ENCODE peak calls at places on chromosome 19, in ten cellular contexts. H, M, F, D, C, U, W, Z, X and N are unnamed samples.

GRCh38 chr19:9936151-9937000 is at the start of gene OLFM2:
- DNase-seq in H (no peak), M (no peak), F (no peak), D (no peak), C (no peak), U (no peak), W (no peak), Z (no peak), X (no peak), N (no peak)

GRCh38 chr19:10830370-10830769 is 5.6 kb downstream of the TMED1 start:
- DNase-seq in H (no peak), M (no peak), F (no peak), D (no peak), C (no peak), U (no peak), W (no peak), Z (no peak), X (no peak), N (no peak)

GRCh38 chr19:5492813-5493409 is 37.7 kb downstream of the ZNRF4 start:
- DNase-seq in H (no peak), M (no peak), F (no peak), D (no peak), C (no peak), U (no peak), W (no peak), Z (no peak), X (no peak), N (no peak)

GRCh38 chr19:14073232-14073924 is 792 bp downstream of the MISP3 start:
- DNase-seq in H (peak), M (peak), F (peak), D (peak), C (peak), U (peak), W (no peak), Z (no peak), X (peak), N (no peak)

GRCh38 chr19:18414504-18415176 is 4.6 kb upstream of the SSBP4 start:
- DNase-seq in H (peak), M (no peak), F (peak), D (peak), C (no peak), U (no peak), W (no peak), Z (no peak), X (peak), N (no peak)

GRCh38 chr19:35868172-35868822 is at the start of gene APLP1:
- DNase-seq in H (peak), M (peak), F (peak), D (peak), C (peak), U (no peak), W (no peak), Z (no peak), X (peak), N (no peak)

GRCh38 chr19:3821857-3822364 is 35.7 kb upstream of the MATK start:
- DNase-seq in H (peak), M (peak), F (no peak), D (peak), C (peak), U (no peak), W (no peak), Z (no peak), X (peak), N (no peak)

GRCh38 chr19:19578241-19578640 is 40.2 kb downstream of the CILP2 start:
- DNase-seq in H (no peak), M (no peak), F (no peak), D (no peak), C (no peak), U (no peak), W (no peak), Z (no peak), X (no peak), N (no peak)

GRCh38 chr19:49362048-49362925 is at the start of gene TEAD2:
- DNase-seq in H (peak), M (no peak), F (peak), D (no peak), C (peak), U (no peak), W (no peak), Z (no peak), X (peak), N (no peak)

GRCh38 chr19:49591731-49592485 is 926 bp downstream of the PRR12 start:
- DNase-seq in H (peak), M (peak), F (no peak), D (peak), C (peak), U (no peak), W (no peak), Z (no peak), X (peak), N (no peak)

GRCh38 chr19:17234911-17235617 is 9.0 kb downstream of the OCEL1 start:
- DNase-seq in H (peak), M (peak), F (no peak), D (no peak), C (no peak), U (no peak), W (no peak), Z (no peak), X (peak), N (no peak)

GRCh38 chr19:49114630-49115363 is 627 bp downstream of the LIN7B start:
- DNase-seq in H (peak), M (no peak), F (peak), D (peak), C (peak), U (no peak), W (no peak), Z (no peak), X (peak), N (no peak)

GRCh38 chr19:14116918-14117578 is 514 bp downstream of the PRKACA start:
- DNase-seq in H (no peak), M (no peak), F (peak), D (no peak), C (peak), U (no peak), W (no peak), Z (no peak), X (no peak), N (no peak)

GRCh38 chr19:42468273-42468796 is 25.6 kb upstream of the CXCL17 start:
- DNase-seq in H (peak), M (no peak), F (no peak), D (no peak), C (no peak), U (peak), W (no peak), Z (peak), X (peak), N (no peak)

GRCh38 chr19:7682175-7682855 is 1.7 kb downstream of the TRAPPC5 start:
- DNase-seq in H (no peak), M (no peak), F (no peak), D (no peak), C (no peak), U (no peak), W (no peak), Z (no peak), X (no peak), N (no peak)

GRCh38 chr19:35417713-35418534 is 30.1 kb upstream of the FFAR2 start:
- DNase-seq in H (no peak), M (peak), F (no peak), D (no peak), C (no peak), U (no peak), W (no peak), Z (no peak), X (no peak), N (peak)

GRCh38 chr19:16671652-16672274 is 10.8 kb downstream of the TMEM38A start:
- DNase-seq in H (no peak), M (no peak), F (no peak), D (no peak), C (no peak), U (no peak), W (no peak), Z (no peak), X (no peak), N (no peak)

GRCh38 chr19:13834308-13834790 is 39.1 kb downstream of the ZSWIM4 start:
- DNase-seq in H (no peak), M (no peak), F (no peak), D (no peak), C (no peak), U (no peak), W (no peak), Z (no peak), X (peak), N (no peak)

GRCh38 chr19:29530549-29531457 is 5.0 kb downstream of the VSTM2B start:
- DNase-seq in H (no peak), M (no peak), F (no peak), D (no peak), C (no peak), U (no peak), W (no peak), Z (no peak), X (no peak), N (no peak)

DNA sequence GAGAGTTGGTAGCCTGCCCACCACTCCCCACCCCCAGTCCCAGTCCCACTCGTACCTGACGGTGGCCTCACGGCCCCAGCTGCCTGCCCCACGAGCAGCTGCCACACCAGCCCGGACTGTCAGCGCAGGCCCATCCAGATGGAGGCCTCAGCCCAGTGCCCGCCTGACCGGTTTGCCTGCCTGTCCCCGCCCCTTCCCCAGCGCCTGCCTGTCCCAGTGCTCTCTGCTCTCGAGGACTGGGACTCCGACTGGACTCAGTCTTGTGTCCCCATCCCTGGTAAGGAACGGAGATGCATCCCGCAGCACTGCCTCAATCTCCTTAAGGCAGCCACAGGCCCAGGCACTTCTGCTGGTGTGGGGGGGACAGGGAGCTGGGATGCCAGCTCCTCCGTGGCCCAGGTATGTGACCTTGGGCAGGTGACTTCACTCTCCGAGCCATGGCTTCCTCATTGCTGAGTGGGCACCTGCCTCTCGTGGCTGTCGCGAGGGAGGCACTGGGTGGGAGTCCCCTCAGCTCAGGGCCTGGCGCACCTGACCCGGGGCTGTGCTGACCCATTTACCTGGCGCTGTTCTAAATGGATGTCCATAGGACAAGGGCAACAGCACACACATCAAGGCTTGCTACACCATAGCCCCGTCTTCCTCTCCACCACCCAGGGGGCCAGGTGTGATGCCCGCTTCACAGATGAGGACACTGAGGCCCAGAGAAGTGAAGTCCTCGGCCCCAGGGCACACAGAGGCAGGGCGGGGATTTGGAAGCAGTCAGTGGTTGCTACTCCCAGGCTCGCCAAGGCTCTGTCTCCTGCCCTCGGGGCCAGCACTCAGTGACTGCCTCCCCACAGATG is at the start of gene NKPD1:
- DNase-seq in H (no peak), M (no peak), F (no peak), D (no peak), C (peak), U (no peak), W (no peak), Z (no peak), X (no peak), N (no peak)
- H3K4me3 ChIP-seq in H (no peak), M (no peak), F (no peak), D (no peak), C (no peak), U (no peak), W (no peak), Z (no peak), X (no peak), N (no peak)

GRCh38 chr19:1849999-1850398 is 1.7 kb upstream of the REXO1 start:
- DNase-seq in H (no peak), M (no peak), F (no peak), D (no peak), C (no peak), U (no peak), W (no peak), Z (no peak), X (no peak), N (no peak)

GRCh38 chr19:1849132-1849474 is 820 bp upstream of the REXO1 start:
- DNase-seq in H (no peak), M (no peak), F (no peak), D (no peak), C (no peak), U (no peak), W (no peak), Z (no peak), X (no peak), N (no peak)

GRCh38 chr19:1847684-1848398 is 442 bp downstream of the REXO1 start:
- DNase-seq in H (peak), M (no peak), F (no peak), D (no peak), C (no peak), U (no peak), W (no peak), Z (no peak), X (peak), N (no peak)

GRCh38 chr19:1847348-1847683 is 967 bp downstream of the REXO1 start:
- DNase-seq in H (peak), M (no peak), F (no peak), D (no peak), C (no peak), U (no peak), W (no peak), Z (no peak), X (no peak), N (no peak)

DNA sequence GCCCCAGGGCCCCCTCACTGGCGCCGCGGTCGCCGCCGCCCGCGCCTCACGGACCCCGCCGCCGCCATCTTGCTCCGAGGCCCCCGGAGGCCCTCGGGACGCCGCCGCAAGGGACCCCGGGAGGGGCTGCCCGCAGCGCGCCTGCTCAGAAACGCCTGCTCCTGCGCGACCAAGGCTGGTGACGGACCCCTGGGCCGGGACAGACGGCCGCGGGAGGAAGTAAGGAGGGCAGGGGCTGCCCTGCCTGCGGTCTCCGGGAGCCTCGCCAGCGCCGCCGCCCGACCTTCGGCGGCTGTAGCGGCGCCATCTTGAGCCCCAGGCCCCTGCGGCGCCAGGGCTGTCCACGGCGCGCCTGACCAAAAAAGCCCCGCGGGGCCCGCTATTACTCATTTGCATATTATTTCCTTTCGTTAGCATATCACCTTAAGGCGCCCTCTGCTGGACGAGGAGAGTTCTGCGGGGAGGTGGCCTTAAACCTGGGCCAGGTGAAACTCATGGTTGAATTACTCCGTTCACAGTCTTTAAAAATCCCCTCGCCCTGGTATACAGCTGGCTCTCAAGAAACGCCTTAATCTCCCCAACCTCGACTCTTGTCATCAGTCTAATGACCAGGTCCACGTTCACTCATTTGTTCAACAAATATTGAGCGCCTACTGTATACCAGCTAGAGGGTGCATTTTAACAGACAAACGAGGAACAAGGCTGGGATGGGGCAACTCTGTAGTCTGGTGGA is at the start of gene REXO1:
- DNase-seq in H (peak), M (peak), F (peak), D (peak), C (peak), U (peak), W (no peak), Z (no peak), X (peak), N (peak)
- TF ChIP-seq CTCF in H (peak), M (peak), F (peak), D (no peak), C (peak), U (peak), W (peak), Z (peak), X (peak), N (peak)

GRCh38 chr19:38562096-38562495 is 55.7 kb downstream of the MAP4K1 start:
- DNase-seq in H (no peak), M (no peak), F (no peak), D (no peak), C (no peak), U (no peak), W (no peak), Z (no peak), X (no peak), N (no peak)

GRCh38 chr19:38561658-38562057 is 56.1 kb downstream of the MAP4K1 start:
- DNase-seq in H (no peak), M (no peak), F (no peak), D (no peak), C (no peak), U (no peak), W (no peak), Z (no peak), X (no peak), N (no peak)

GRCh38 chr19:38565686-38566105 is 52.1 kb downstream of the MAP4K1 start:
- DNase-seq in H (no peak), M (no peak), F (no peak), D (no peak), C (no peak), U (no peak), W (no peak), Z (no peak), X (no peak), N (no peak)

GRCh38 chr19:38563475-38563874 is 54.3 kb downstream of the MAP4K1 start:
- DNase-seq in H (no peak), M (no peak), F (no peak), D (no peak), C (no peak), U (no peak), W (no peak), Z (no peak), X (no peak), N (no peak)

DNA sequence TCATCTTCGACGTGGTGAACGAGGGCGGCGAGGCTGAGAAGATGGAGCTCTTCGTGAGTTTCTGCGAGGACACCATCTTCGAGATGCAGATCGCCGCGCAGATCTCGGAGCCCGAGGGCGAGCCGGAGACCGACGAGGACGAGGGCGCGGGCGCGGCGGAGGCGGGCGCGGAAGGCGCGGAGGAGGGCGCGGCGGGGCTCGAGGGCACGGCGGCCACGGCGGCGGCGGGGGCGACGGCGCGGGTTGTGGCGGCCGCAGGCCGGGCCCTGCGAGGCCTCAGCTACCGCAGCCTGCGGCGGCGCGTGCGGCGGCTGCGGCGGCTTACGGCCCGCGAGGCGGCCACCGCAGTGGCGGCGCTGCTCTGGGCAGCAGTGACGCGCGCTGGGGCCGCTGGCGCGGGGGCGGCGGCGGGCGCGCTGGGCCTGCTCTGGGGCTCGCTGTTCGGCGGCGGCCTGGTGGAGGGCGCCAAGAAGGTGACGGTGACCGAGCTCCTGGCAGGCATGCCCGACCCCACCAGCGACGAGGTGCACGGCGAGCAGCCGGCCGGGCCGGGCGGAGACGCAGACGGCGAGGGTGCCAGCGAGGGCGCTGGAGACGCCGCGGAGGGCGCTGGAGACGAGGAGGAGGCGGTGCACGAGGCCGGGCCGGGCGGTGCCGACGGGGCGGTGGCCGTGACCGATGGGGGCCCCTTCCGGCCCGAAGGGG is 52.6 kb downstream of the MAP4K1 start:
- DNase-seq in H (no peak), M (peak), F (no peak), D (no peak), C (no peak), U (no peak), W (no peak), Z (no peak), X (no peak), N (no peak)
- H3K4me3 ChIP-seq in H (no peak), M (no peak), F (no peak), D (no peak), C (no peak), U (no peak), W (no peak), Z (no peak), X (no peak), N (peak)

DNA sequence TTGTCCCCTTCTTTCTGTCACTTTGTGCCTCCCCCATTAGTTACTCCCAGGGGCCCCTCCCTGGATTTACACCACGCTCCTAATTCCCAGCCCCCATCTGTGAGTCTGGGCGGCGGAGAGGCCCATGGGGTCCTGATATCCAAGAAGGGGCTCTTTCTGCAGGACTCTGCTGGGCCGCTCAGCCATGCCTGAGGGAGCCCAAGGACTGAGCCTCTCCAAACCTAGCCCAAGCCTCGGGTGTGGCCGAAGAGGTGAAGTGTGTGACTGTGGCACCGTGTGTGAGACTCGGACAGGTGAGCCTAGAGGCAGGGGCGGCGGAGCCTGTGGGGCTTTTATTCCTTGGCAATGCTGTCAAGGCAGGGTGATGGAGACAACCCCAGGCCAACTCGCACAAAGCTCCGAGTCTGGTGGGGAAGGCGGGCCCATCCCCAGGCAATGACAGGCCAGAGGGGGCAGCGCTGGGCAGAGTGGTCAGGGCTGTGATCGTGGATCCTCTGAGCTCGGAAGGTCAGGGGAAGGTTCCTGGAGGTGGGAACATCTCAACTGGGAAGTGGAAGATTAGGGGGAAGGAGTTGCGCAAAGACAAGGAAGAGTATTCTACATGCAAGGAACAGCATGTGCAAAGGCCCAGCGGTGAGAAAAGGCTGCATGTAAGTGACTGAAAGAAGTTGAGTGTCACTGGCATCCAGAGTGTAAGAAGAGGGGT is 1.6 kb downstream of the PLEKHG2 start:
- DNase-seq in H (no peak), M (no peak), F (peak), D (peak), C (no peak), U (no peak), W (no peak), Z (no peak), X (no peak), N (no peak)
- TF ChIP-seq CTCF in H (peak), M (peak), F (no peak), D (no peak), C (no peak), U (peak), W (peak), Z (peak), X (peak), N (peak)

DNA sequence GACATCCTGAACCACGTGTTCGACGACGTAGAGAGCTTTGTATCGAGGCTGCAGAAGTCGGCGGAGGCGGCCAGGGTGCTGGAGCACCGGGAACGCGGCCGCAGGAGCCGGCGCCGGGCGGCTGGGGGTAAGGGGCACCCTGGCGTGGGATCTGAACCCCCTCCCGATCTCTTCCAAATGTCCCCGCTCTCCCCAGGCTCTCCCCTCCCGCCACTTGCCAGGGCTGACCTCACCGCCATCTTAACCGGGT is 6.0 kb downstream of the EPS8L1 start:
- DNase-seq in H (no peak), M (no peak), F (no peak), D (no peak), C (no peak), U (no peak), W (no peak), Z (no peak), X (no peak), N (no peak)
- H3K4me3 ChIP-seq in H (no peak), M (peak), F (peak), D (no peak), C (no peak), U (no peak), W (peak), Z (no peak), X (no peak), N (peak)

GRCh38 chr19:37361994-37362393 is 8.9 kb upstream of the ZNF527 start:
- DNase-seq in H (peak), M (no peak), F (no peak), D (no peak), C (no peak), U (no peak), W (no peak), Z (peak), X (peak), N (no peak)

GRCh38 chr19:37362733-37363132 is 8.2 kb upstream of the ZNF527 start:
- DNase-seq in H (no peak), M (no peak), F (no peak), D (no peak), C (no peak), U (no peak), W (no peak), Z (no peak), X (peak), N (no peak)
- TF ChIP-seq CTCF in H (peak), M (no peak), F (no peak), D (no peak), C (no peak), U (peak), W (peak), Z (no peak), X (peak), N (no peak)